ENCODE peak calls at places on chromosomes 7 and 10, in four cellular contexts. B is kidney; T is HS-5; O is activated CD4-positive, alpha-beta T cell treated with anti-CD3 and anti-CD28 coated beads for 48 hours. M is an unnamed sample.

GRCh38 chr10:33276282-33276923 is 58.1 kb downstream of the NRP1 start:
- DNase-seq in B (no peak), T (no peak), O (no peak), M (no peak)

GRCh38 chr7:73565675-73566342 is 8.3 kb upstream of the BCL7B start:
- DNase-seq in B (no peak), T (no peak), O (no peak), M (no peak)

GRCh38 chr7:74173866-74174605 is at the start of gene EIF4H:
- DNase-seq in B (peak; percentile 99), T (peak; percentile 80), O (peak; percentile 96), M (peak; percentile 98)

GRCh38 chr10:102434251-102434913 is 2.0 kb upstream of the CUEDC2 start:
- DNase-seq in B (peak; percentile 76), T (no peak), O (no peak), M (no peak)

GRCh38 chr7:25762511-25763119 is 389.4 kb upstream of the NFE2L3 start:
- DNase-seq in B (no peak), T (no peak), O (no peak), M (no peak)

GRCh38 chr7:25069900-25070443 is 55.1 kb downstream of the CYCS start:
- DNase-seq in B (no peak), T (peak; percentile 68), O (peak; percentile 55), M (no peak)

GRCh38 chr7:4838626-4839334 is 23.1 kb downstream of the PAPOLB start:
- DNase-seq in B (no peak), T (no peak), O (no peak), M (no peak)

GRCh38 chr7:157002819-157003421 is 7.5 kb downstream of the MNX1 start:
- DNase-seq in B (no peak), T (no peak), O (no peak), M (peak; percentile 29)

GRCh38 chr10:114996542-114996941 is 58.5 kb downstream of the TRUB1 start:
- DNase-seq in B (no peak), T (no peak), O (no peak), M (no peak)

GRCh38 chr10:121422096-121422495 is 176.1 kb downstream of the FGFR2 start:
- DNase-seq in B (no peak), T (no peak), O (no peak), M (no peak)

GRCh38 chr7:27161721-27162547 is 3.4 kb downstream of the HOXA9 start:
- DNase-seq in B (peak; percentile 75), T (no peak), O (no peak), M (no peak)

GRCh38 chr7:119270644-119271043 is 1002.3 kb upstream of the KCND2 start:
- DNase-seq in B (no peak), T (no peak), O (no peak), M (no peak)

GRCh38 chr10:88270061-88270808 is 312.9 kb downstream of the RNLS start:
- DNase-seq in B (no peak), T (no peak), O (no peak), M (no peak)

GRCh38 chr10:60975716-60976115 is 31.7 kb upstream of the RHOBTB1 start:
- DNase-seq in B (no peak), T (no peak), O (no peak), M (no peak)

GRCh38 chr7:133293390-133294110 is 40.7 kb downstream of the EXOC4 start:
- DNase-seq in B (no peak), T (no peak), O (no peak), M (no peak)

GRCh38 chr10:109183366-109183765 is 739.9 kb downstream of the XPNPEP1 start:
- DNase-seq in B (no peak), T (peak; percentile 15), O (no peak), M (no peak)